ENCODE peak calls at places on chromosomes 5 and 9, in six cellular contexts. A is T-cell; Z is right lobe of liver; T is DMS153; G is activated gamma-delta T cell treated with Interleukin-2 at 50 U/mL for 16 hours; E is stimulated activated effector memory CD8-positive, alpha-beta T cell treated with anti-CD3 and anti-CD28 coated beads, Interleukin-12 subunit alpha, Interleukin-12 subunit beta, amount 100 ng/mL, for 72 hours. R is an unnamed sample.

GRCh38 chr9:108889649-108890067 is 27.6 kb downstream of the ACTL7A start:
- DNase-seq in T (peak), G (no peak), A (no peak), E (no peak), Z (no peak), R (peak)

GRCh38 chr5:5044240-5044840 is 95.8 kb upstream of the ADAMTS16 start:
- DNase-seq in Z (no peak), T (no peak), G (no peak), A (no peak), E (no peak), R (no peak)

GRCh38 chr5:149782018-149782899 is 52.1 kb downstream of the PPARGC1B start:
- DNase-seq in G (no peak), T (no peak), Z (no peak), E (no peak), A (no peak), R (no peak)

GRCh38 chr9:86043999-86044398 is 55.4 kb downstream of the GOLM1 start:
- DNase-seq in T (no peak), A (no peak), G (no peak), Z (no peak), E (no peak), R (no peak)

GRCh38 chr9:133779081-133779480 is 40.9 kb upstream of the SARDH start:
- DNase-seq in Z (no peak), E (no peak), T (no peak), G (no peak), A (no peak), R (no peak)

GRCh38 chr9:112072721-112073553 is 102.2 kb downstream of the SUSD1 start:
- DNase-seq in A (no peak), T (no peak), E (no peak), G (no peak), Z (no peak), R (no peak)

GRCh38 chr9:8553444-8553843 is 753.9 kb upstream of the DMAC1 start:
- DNase-seq in Z (no peak), G (no peak), E (no peak), T (no peak), A (no peak), R (no peak)

GRCh38 chr5:168885324-168886120 is 306.4 kb upstream of the PANK3 start:
- DNase-seq in Z (no peak), A (no peak), E (no peak), T (no peak), G (no peak), R (no peak)

GRCh38 chr9:36729902-36730301 is 157.2 kb downstream of the MELK start:
- DNase-seq in E (no peak), G (no peak), Z (no peak), A (no peak), T (no peak), R (no peak)

GRCh38 chr5:133993152-133993548 is 11.6 kb downstream of the VDAC1 start:
- DNase-seq in T (no peak), Z (no peak), G (no peak), E (no peak), A (no peak), R (no peak)

GRCh38 chr5:72812483-72812882 is 4.0 kb upstream of the TNPO1 start:
- DNase-seq in G (no peak), A (no peak), E (no peak), T (no peak), Z (no peak), R (peak)

GRCh38 chr9:112112519-112112918 is 62.6 kb downstream of the SUSD1 start:
- DNase-seq in E (no peak), G (no peak), T (no peak), Z (no peak), A (no peak), R (no peak)

GRCh38 chr9:35923927-35924763 is 14.9 kb downstream of the SPAAR start:
- DNase-seq in Z (no peak), E (no peak), A (no peak), G (no peak), T (no peak), R (no peak)

GRCh38 chr9:98159790-98160189 is 32.6 kb downstream of the CORO2A start:
- DNase-seq in T (no peak), Z (no peak), E (no peak), G (no peak), A (no peak), R (no peak)